ENCODE peak calls at places on chromosomes 12 and 14, in five cellular contexts. J, P, A, G and Q are unnamed samples.

GRCh38 chr12:27133022-27133590 is 50.7 kb upstream of the C12orf71 start:
- DNase-seq in J (no peak), G (no peak), P (no peak), A (no peak), Q (no peak)

GRCh38 chr14:105843444-105844046 is 317.2 kb downstream of the TMEM121 start:
- DNase-seq in J (peak), P (no peak), G (peak), A (no peak), Q (no peak)

GRCh38 chr14:104582649-104583048 is 3.1 kb downstream of the C14orf180 start:
- DNase-seq in P (no peak), G (peak), A (no peak), J (peak), Q (no peak)

GRCh38 chr12:107320031-107320928 is 226.9 kb upstream of the CRY1 start:
- DNase-seq in A (peak), J (peak), P (no peak), G (no peak), Q (peak)

GRCh38 chr14:58898655-58899316 is 261.0 kb downstream of the DACT1 start:
- DNase-seq in A (peak), P (no peak), G (no peak), J (no peak), Q (peak)

GRCh38 chr12:94151577-94151976 is 3.2 kb downstream of the PLXNC1 start:
- DNase-seq in P (no peak), A (no peak), J (no peak), G (no peak), Q (no peak)

GRCh38 chr14:55430024-55430690 is 10.3 kb downstream of the TBPL2 start:
- DNase-seq in P (peak), J (peak), A (peak), G (no peak), Q (peak)

GRCh38 chr14:39275395-39275794 is 41.7 kb downstream of the MIA2 start:
- DNase-seq in A (no peak), G (no peak), P (no peak), J (no peak), Q (no peak)

GRCh38 chr14:102430212-102430908 is 67.6 kb downstream of the TECPR2 start:
- DNase-seq in J (no peak), A (no peak), P (no peak), G (no peak), Q (no peak)

GRCh38 chr12:15757553-15758255 is 31.5 kb downstream of the EPS8 start:
- DNase-seq in P (peak), G (no peak), A (peak), J (no peak), Q (peak)

GRCh38 chr12:2284321-2284813 is 231.6 kb downstream of the CACNA1C start:
- DNase-seq in G (peak), P (no peak), J (no peak), A (peak), Q (no peak)

GRCh38 chr14:47555333-47555732 is 120.1 kb downstream of the MDGA2 start:
- DNase-seq in P (no peak), G (no peak), J (no peak), A (no peak), Q (no peak)

GRCh38 chr14:28515571-28515970 is 251.0 kb upstream of the FOXG1 start:
- DNase-seq in G (no peak), P (no peak), J (no peak), A (peak), Q (no peak)